ENCODE peak calls at places on chromosomes 6 and 20, in seven cellular contexts. B is A549, D is transverse colon, W is Peyer's patch, A is body of pancreas, P is suprapubic skin, Y is uterus. L is an unnamed sample.

GRCh38 chr6:34901930-34902329 is 12.9 kb downstream of the ANKS1A start:
- DNase-seq in D (no peak), Y (no peak), B (no peak), W (no peak), P (no peak), A (no peak), L (no peak)

GRCh38 chr20:62777528-62777830 is 18.8 kb upstream of the MRGBP start:
- DNase-seq in W (no peak), A (no peak), P (no peak), D (no peak), Y (no peak), B (no peak), L (no peak)

GRCh38 chr6:89591745-89592144 is 46.8 kb downstream of the LYRM2 start:
- DNase-seq in D (no peak), A (no peak), W (no peak), B (no peak), P (no peak), Y (no peak), L (no peak)

GRCh38 chr6:157432231-157432630 is 51.2 kb downstream of the ZDHHC14 start:
- DNase-seq in D (no peak), W (no peak), Y (no peak), P (no peak), A (no peak), B (no peak), L (no peak)

GRCh38 chr6:100343678-100344077 is 121.0 kb downstream of the SIM1 start:
- DNase-seq in P (no peak), Y (no peak), A (no peak), D (no peak), B (no peak), W (no peak), L (no peak)

GRCh38 chr20:2006452-2007381 is 12.9 kb upstream of the PDYN start:
- DNase-seq in Y (no peak), D (no peak), B (peak), A (no peak), P (no peak), W (no peak), L (peak)

GRCh38 chr6:56573142-56573541 is 69.5 kb downstream of the DST start:
- DNase-seq in A (no peak), P (no peak), W (no peak), B (no peak), Y (no peak), D (no peak), L (no peak)

GRCh38 chr6:1110164-1110563 is 201.7 kb upstream of the FOXQ1 start:
- DNase-seq in A (no peak), D (no peak), P (no peak), Y (no peak), B (peak), W (no peak), L (no peak)

GRCh38 chr20:18739785-18740184 is 73.8 kb upstream of the SCP2D1 start:
- DNase-seq in B (no peak), P (no peak), W (peak), A (no peak), D (peak), Y (peak), L (no peak)

GRCh38 chr6:56986611-56987010 is 31.7 kb downstream of the BEND6 start:
- DNase-seq in D (no peak), P (no peak), B (no peak), A (no peak), W (no peak), Y (no peak), L (no peak)

GRCh38 chr6:73074175-73074574 is 151.1 kb downstream of the KHDC1L start:
- DNase-seq in D (no peak), A (no peak), P (no peak), Y (no peak), W (no peak), B (peak), L (no peak)

GRCh38 chr6:149934249-149935156 is 7.3 kb upstream of the ULBP2 start:
- DNase-seq in Y (peak), A (peak), P (peak), D (peak), B (peak), W (peak), L (peak)

GRCh38 chr6:90110971-90111370 is 185.7 kb downstream of the BACH2 start:
- DNase-seq in A (no peak), B (no peak), P (no peak), D (no peak), Y (no peak), W (no peak), L (no peak)

GRCh38 chr6:15781890-15782289 is 119.1 kb upstream of the DTNBP1 start:
- DNase-seq in W (no peak), B (no peak), A (no peak), Y (no peak), D (no peak), P (no peak), L (no peak)

GRCh38 chr6:116461563-116462507 is 660 bp downstream of the CALHM6 start:
- DNase-seq in D (peak), P (peak), B (no peak), A (peak), Y (no peak), W (peak), L (peak)

GRCh38 chr6:159758031-159759001 is 3.5 kb upstream of the ACAT2 start:
- DNase-seq in A (no peak), Y (no peak), D (no peak), W (no peak), B (peak), P (no peak), L (peak)

GRCh38 chr6:89360415-89360999 is 8.0 kb upstream of the UBE2J1 start:
- DNase-seq in W (no peak), Y (no peak), D (no peak), A (no peak), B (no peak), P (no peak), L (no peak)

GRCh38 chr6:37433657-37434271 is 743 bp downstream of the CMTR1 start:
- DNase-seq in W (no peak), A (peak), Y (no peak), D (no peak), P (no peak), B (peak), L (peak)

GRCh38 chr6:53906842-53907241 is 112.0 kb downstream of the LRRC1 start:
- DNase-seq in W (no peak), B (no peak), P (no peak), D (no peak), Y (no peak), A (no peak), L (no peak)

GRCh38 chr20:51697119-51697826 is 70.9 kb downstream of the ATP9A start:
- DNase-seq in A (no peak), P (no peak), B (no peak), D (no peak), W (no peak), Y (no peak), L (no peak)

GRCh38 chr6:14010275-14010674 is 85.5 kb downstream of the RNF182 start:
- DNase-seq in D (no peak), A (no peak), Y (no peak), P (no peak), B (no peak), W (no peak), L (no peak)

GRCh38 chr6:19337103-19337502 is 500.1 kb upstream of the ID4 start:
- DNase-seq in A (no peak), W (no peak), B (no peak), D (no peak), Y (no peak), P (no peak), L (no peak)

GRCh38 chr6:90790696-90791095 is 203.8 kb upstream of the MAP3K7 start:
- DNase-seq in W (no peak), D (no peak), Y (no peak), P (no peak), B (no peak), A (no peak), L (no peak)

GRCh38 chr20:17504898-17505663 is 26.1 kb downstream of the BFSP1 start:
- DNase-seq in P (peak), B (peak), A (peak), W (peak), Y (peak), D (peak), L (peak)
- TF ChIP-seq POLR2A in P (no peak), B (no peak), A (no peak), W (no peak), Y (no peak), D (no peak), L (peak)

GRCh38 chr20:21464916-21465315 is 48.9 kb downstream of the NKX2-2 start:
- DNase-seq in D (no peak), W (no peak), A (no peak), B (no peak), P (no peak), Y (no peak), L (no peak)
- TF ChIP-seq POLR2A in D (no peak), W (no peak), A (no peak), B (no peak), P (no peak), Y (no peak), L (no peak)

GRCh38 chr6:70667256-70667710 is 400 bp upstream of the SMAP1 start:
- DNase-seq in B (no peak), D (no peak), P (no peak), W (no peak), Y (no peak), A (no peak), L (no peak)
- TF ChIP-seq POLR2A in B (no peak), D (no peak), P (no peak), W (no peak), Y (no peak), A (no peak), L (no peak)

GRCh38 chr6:107957165-107957908 is 671 bp downstream of the SEC63 start:
- DNase-seq in B (peak), D (peak), W (peak), Y (peak), P (no peak), A (peak), L (peak)
- TF ChIP-seq POLR2A in B (no peak), D (no peak), W (no peak), Y (no peak), P (no peak), A (no peak), L (peak)

GRCh38 chr6:151832710-151833109 is 25.2 kb downstream of the ESR1 start:
- DNase-seq in B (no peak), P (no peak), W (no peak), A (no peak), Y (no peak), D (no peak), L (no peak)
- TF ChIP-seq POLR2A in B (no peak), P (no peak), W (no peak), A (no peak), Y (no peak), D (no peak), L (no peak)

GRCh38 chr20:16261733-16262277 is 311.4 kb downstream of the KIF16B start:
- DNase-seq in A (no peak), Y (no peak), P (no peak), W (no peak), B (no peak), D (no peak), L (peak)
- TF ChIP-seq POLR2A in A (no peak), Y (no peak), P (no peak), W (no peak), B (no peak), D (no peak), L (no peak)

DNA sequence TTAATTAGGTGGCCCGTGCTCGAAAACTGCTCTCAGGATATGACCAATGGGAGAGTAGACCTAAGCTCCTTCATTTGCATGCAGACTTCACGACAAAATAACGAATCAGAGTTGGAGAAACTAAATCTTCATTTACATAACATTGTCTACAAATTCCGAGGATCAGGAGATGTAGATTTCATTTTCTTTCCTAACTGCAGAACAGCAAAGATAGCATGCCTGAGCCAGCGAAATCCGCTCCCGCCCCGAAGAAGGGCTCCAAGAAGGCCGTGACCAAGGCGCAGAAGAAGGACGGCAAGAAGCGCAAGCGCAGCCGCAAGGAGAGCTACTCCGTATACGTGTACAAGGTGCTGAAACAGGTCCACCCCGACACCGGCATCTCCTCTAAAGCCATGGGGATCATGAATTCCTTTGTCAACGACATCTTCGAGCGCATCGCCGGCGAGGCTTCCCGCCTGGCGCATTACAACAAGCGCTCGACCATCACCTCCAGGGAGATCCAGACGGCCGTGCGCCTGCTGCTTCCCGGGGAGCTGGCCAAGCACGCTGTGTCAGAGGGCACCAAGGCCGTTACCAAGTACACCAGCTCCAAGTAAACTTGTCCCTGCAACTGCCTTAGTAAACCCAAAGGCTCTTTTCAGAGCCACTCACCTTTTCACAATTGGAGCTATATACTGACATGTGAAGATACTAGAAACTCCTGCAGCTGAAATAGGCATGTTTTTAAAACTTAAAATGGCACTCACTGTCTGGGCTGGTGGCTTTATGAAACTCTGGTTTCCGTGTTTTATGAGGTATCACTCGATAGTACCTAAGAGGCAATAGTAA is 96.6 kb downstream of the HFE start:
- DNase-seq in P (no peak), A (peak), Y (peak), D (peak), W (peak), B (peak), L (peak)
- TF ChIP-seq POLR2A in P (peak), A (peak), Y (peak), D (peak), W (peak), B (peak), L (peak)

GRCh38 chr6:30613251-30614043 is 3.6 kb downstream of the PPP1R10 start:
- DNase-seq in P (no peak), Y (no peak), A (no peak), D (no peak), B (no peak), W (no peak), L (no peak)

GRCh38 chr6:30615958-30616810 is 859 bp downstream of the PPP1R10 start:
- DNase-seq in D (no peak), Y (no peak), B (peak), A (peak), P (no peak), W (no peak), L (peak)

GRCh38 chr6:30615219-30615957 is 1.7 kb downstream of the PPP1R10 start:
- DNase-seq in D (peak), A (peak), P (no peak), Y (peak), W (no peak), B (peak), L (peak)

GRCh38 chr6:30614044-30614842 is 2.8 kb downstream of the PPP1R10 start:
- DNase-seq in D (no peak), A (no peak), P (no peak), Y (no peak), W (no peak), B (no peak), L (peak)

GRCh38 chr6:30614843-30615218 is 2.2 kb downstream of the PPP1R10 start:
- DNase-seq in W (peak), Y (peak), P (peak), A (peak), D (peak), B (peak), L (peak)
- TF ChIP-seq POLR2A in W (peak), Y (peak), P (peak), A (peak), D (peak), B (peak), L (peak)

GRCh38 chr6:152170702-152171667 is 363.5 kb downstream of the ESR1 start:
- DNase-seq in Y (no peak), P (no peak), W (no peak), B (no peak), A (peak), D (no peak), L (no peak)
- TF ChIP-seq POLR2A in Y (no peak), P (no peak), W (no peak), B (no peak), A (no peak), D (no peak), L (no peak)